ENCODE peak calls at places on chromosomes 16 and 17, in five cellular contexts. J, U, V, T and P are unnamed samples.

GRCh38 chr16:21222495-21223337 is 10.8 kb upstream of the ANKS4B start:
- DNase-seq in J (no peak), U (no peak), V (no peak), T (no peak), P (no peak)

GRCh38 chr17:58986005-58986404 is 120.7 kb downstream of the TRIM37 start:
- DNase-seq in J (no peak), U (no peak), V (peak), T (no peak), P (no peak)

GRCh38 chr16:67697813-67698212 is 21.3 kb downstream of the GFOD2 start:
- DNase-seq in J (no peak), U (no peak), V (no peak), T (no peak), P (no peak)

GRCh38 chr17:27425991-27426390 is 30.3 kb upstream of the KSR1 start:
- DNase-seq in J (no peak), U (no peak), V (no peak), T (no peak), P (no peak)

GRCh38 chr17:79388556-79389295 is 222.1 kb downstream of the RBFOX3 start:
- DNase-seq in J (no peak), U (no peak), V (peak), T (peak), P (no peak)

GRCh38 chr16:75965504-75966374 is 239.4 kb upstream of the CPHXL start:
- DNase-seq in J (no peak), U (no peak), V (no peak), T (no peak), P (no peak)

GRCh38 chr17:75428775-75429469 is 23.4 kb upstream of the GRB2 start:
- DNase-seq in J (no peak), U (no peak), V (peak), T (no peak), P (no peak)

GRCh38 chr17:13393841-13394710 is 207.7 kb downstream of the HS3ST3A1 start:
- DNase-seq in J (no peak), U (no peak), V (no peak), T (no peak), P (no peak)

GRCh38 chr17:48542956-48543853 is 1.7 kb downstream of the HOXB2 start:
- DNase-seq in J (no peak), U (no peak), V (peak), T (no peak), P (no peak)

GRCh38 chr17:11177340-11177739 is 63.7 kb upstream of the SHISA6 start:
- DNase-seq in J (no peak), U (no peak), V (no peak), T (no peak), P (no peak)

GRCh38 chr16:78551487-78552085 is 452.1 kb downstream of the WWOX start:
- DNase-seq in J (peak), U (no peak), V (no peak), T (peak), P (no peak)

GRCh38 chr17:64599187-64599676 is 62.9 kb downstream of the SMURF2 start:
- DNase-seq in J (peak), U (no peak), V (peak), T (no peak), P (no peak)